ENCODE peak calls at places on chromosomes 3 and 15, in five cellular contexts. T, P, E, W and R are unnamed samples.

GRCh38 chr15:39925112-39925830 is 5.2 kb upstream of the GPR176 start:
- DNase-seq in T (no peak), P (no peak), E (no peak), W (no peak), R (no peak)

GRCh38 chr15:99058421-99058870 is 46.4 kb upstream of the SYNM start:
- DNase-seq in T (no peak), P (no peak), E (no peak), W (no peak), R (no peak)

GRCh38 chr3:69248394-69248793 is 126.0 kb upstream of the LMOD3 start:
- DNase-seq in T (peak; percentile 43), P (no peak), E (no peak), W (no peak), R (no peak)

GRCh38 chr15:46848704-46849103 is 868.6 kb upstream of the SEMA6D start:
- DNase-seq in T (no peak), P (no peak), E (no peak), W (no peak), R (no peak)

GRCh38 chr3:184598220-184598927 is 36.8 kb downstream of the EPHB3 start:
- DNase-seq in T (no peak), P (no peak), E (peak; percentile 76), W (no peak), R (no peak)

GRCh38 chr3:47014036-47014435 is 34.6 kb downstream of the NBEAL2 start:
- DNase-seq in T (no peak), P (no peak), E (no peak), W (no peak), R (no peak)

GRCh38 chr3:184741798-184742675 is 30.2 kb upstream of the MAGEF1 start:
- DNase-seq in T (no peak), P (no peak), E (no peak), W (no peak), R (no peak)

GRCh38 chr3:44476181-44476599 is 1.3 kb downstream of the ZNF445 start:
- DNase-seq in T (no peak), P (no peak), E (no peak), W (no peak), R (no peak)

GRCh38 chr3:13644341-13645082 is 95.6 kb downstream of the FBLN2 start:
- DNase-seq in T (no peak), P (no peak), E (no peak), W (no peak), R (no peak)

GRCh38 chr3:28232659-28233058 is 8.8 kb upstream of the CMC1 start:
- DNase-seq in T (no peak), P (no peak), E (no peak), W (no peak), R (no peak)

GRCh38 chr15:33468740-33469139 is 158.0 kb downstream of the RYR3 start:
- DNase-seq in T (no peak), P (no peak), E (no peak), W (no peak), R (no peak)

GRCh38 chr3:135966349-135966695 is 794 bp downstream of the PPP2R3A start:
- DNase-seq in T (peak; percentile 61), P (no peak), E (peak; percentile 39), W (no peak), R (no peak)

GRCh38 chr15:68404056-68404798 is 27.7 kb downstream of the ITGA11 start:
- DNase-seq in T (no peak), P (no peak), E (no peak), W (no peak), R (no peak)

DNA sequence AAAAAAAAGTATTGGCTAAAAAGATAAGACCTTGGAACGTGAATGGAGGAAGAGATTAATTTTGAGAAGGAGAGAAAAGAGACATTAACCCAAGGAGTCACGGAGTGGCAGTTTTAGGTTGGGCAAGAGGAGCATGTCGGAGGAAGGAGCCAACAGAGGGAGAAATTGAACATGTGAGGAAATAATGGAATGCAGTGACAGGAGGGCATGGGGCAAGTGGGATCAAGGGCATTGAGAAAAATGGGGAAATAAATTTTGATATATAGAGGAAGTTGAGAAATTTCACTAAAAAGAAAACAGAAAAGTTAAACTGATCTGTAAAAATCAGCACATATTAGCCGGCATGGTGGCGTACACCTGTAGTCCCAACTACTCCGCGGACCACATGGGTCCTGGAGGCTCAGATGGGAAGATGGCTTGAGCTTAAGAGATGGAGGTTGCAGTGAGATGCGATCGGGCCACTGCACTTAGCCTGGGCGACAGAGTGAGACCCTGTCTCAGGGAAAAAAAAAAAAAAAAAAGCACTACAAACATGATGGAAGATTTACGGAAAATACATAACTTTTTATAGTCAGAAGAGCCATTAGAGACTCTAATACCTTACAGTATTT is 1.2 kb downstream of the HAUS2 start:
- DNase-seq in T (no peak), P (no peak), E (no peak), W (no peak), R (no peak)
- H3K4me3 ChIP-seq in T (peak overlapping the region; percentile 88), P (no peak overlapping the region), E (peak overlapping the region; percentile 94), W (peak overlapping the region; percentile 100), R (peak overlapping the region; percentile 97)

DNA sequence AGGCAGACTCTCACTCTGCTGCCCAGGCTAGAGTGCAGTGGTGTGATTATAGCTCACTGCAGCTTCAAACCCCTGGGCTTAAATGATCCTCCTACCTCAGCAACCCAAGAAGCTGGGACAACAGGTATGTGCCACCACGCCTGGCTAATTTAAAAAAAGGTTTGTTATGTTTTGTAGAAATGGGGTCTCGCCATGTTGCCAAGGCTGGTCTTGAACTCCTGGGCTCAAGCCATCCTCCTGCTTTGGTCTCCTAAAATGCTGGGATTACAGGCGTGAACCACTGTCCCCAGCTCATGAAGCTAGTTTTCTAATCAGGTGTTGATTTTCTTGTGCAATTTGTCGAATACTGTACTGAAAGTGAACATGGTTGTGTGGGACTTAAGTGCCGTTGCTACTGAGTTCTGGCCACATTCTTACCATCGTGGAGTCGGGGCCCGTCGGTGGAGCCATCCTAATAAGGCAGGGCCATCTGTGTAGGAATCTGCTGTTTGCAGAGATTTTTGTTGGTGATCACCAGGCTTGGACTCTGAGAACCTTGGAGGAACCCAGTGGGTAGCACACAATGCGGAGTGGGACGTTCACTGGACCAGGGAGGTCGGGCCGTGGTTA is 193.2 kb downstream of the GOLGA6L6 start:
- DNase-seq in T (peak; percentile 19), P (peak; percentile 66), E (no peak), W (no peak), R (no peak)
- H3K9me3 ChIP-seq in T (peaks cover 65% of the 10 kb centered on the region), P (peaks cover 3% of the 10 kb centered on the region), E (peaks cover 2% of the 10 kb centered on the region), W (peaks cover 33% of the 10 kb centered on the region), R (peaks cover 41% of the 10 kb centered on the region)

GRCh38 chr3:112333386-112334334 is 704 bp downstream of the CD200 start:
- DNase-seq in T (peak; percentile 36), P (peak; percentile 77), E (peak; percentile 31), W (peak; percentile 13), R (no peak)
- H3K4me3 ChIP-seq in T (peak overlapping the region; percentile 35), P (peak overlapping the region; percentile 94), E (peak overlapping the region; percentile 72), W (peak overlapping the region; percentile 63), R (peak overlapping the region; percentile 33)

GRCh38 chr15:25178835-25179672 is 224.3 kb downstream of the SNRPN start:
- DNase-seq in T (no peak), P (no peak), E (no peak), W (peak; percentile 3), R (no peak)

GRCh38 chr15:25177955-25178801 is 223.4 kb downstream of the SNRPN start:
- DNase-seq in T (peak; percentile 3), P (peak; percentile 58), E (peak; percentile 3), W (peak; percentile 7), R (no peak)

GRCh38 chr15:25176616-25176923 is 221.8 kb downstream of the SNRPN start:
- DNase-seq in T (no peak), P (peak; percentile 48), E (no peak), W (peak; percentile 0), R (no peak)

GRCh38 chr15:25175789-25176615 is 221.2 kb downstream of the SNRPN start:
- DNase-seq in T (peak; percentile 1), P (peak; percentile 62), E (no peak), W (peak; percentile 7), R (no peak)

GRCh38 chr15:25176991-25177954 is 222.5 kb downstream of the SNRPN start:
- DNase-seq in T (peak; percentile 2), P (peak; percentile 37), E (peak; percentile 4), W (peak; percentile 9), R (no peak)
- H3K9me3 ChIP-seq in T (peaks cover 3% of the 10 kb centered on the region), P (peaks cover 8% of the 10 kb centered on the region), E (peaks cover 4% of the 10 kb centered on the region), W (peaks cover 85% of the 10 kb centered on the region), R (peaks cover 67% of the 10 kb centered on the region)

GRCh38 chr3:45599424-45599886 is 4.9 kb downstream of the LIMD1 start:
- DNase-seq in T (no peak), P (peak; percentile 61), E (no peak), W (peak; percentile 54), R (no peak)

GRCh38 chr3:45596290-45596791 is 1.8 kb downstream of the LIMD1 start:
- DNase-seq in T (no peak), P (peak; percentile 57), E (no peak), W (no peak), R (no peak)

GRCh38 chr3:45597581-45597980 is 3.0 kb downstream of the LIMD1 start:
- DNase-seq in T (no peak), P (peak; percentile 58), E (no peak), W (no peak), R (no peak)

GRCh38 chr3:45595364-45596154 is 1.0 kb downstream of the LIMD1 start:
- DNase-seq in T (no peak), P (peak; percentile 82), E (no peak), W (peak; percentile 65), R (no peak)

DNA sequence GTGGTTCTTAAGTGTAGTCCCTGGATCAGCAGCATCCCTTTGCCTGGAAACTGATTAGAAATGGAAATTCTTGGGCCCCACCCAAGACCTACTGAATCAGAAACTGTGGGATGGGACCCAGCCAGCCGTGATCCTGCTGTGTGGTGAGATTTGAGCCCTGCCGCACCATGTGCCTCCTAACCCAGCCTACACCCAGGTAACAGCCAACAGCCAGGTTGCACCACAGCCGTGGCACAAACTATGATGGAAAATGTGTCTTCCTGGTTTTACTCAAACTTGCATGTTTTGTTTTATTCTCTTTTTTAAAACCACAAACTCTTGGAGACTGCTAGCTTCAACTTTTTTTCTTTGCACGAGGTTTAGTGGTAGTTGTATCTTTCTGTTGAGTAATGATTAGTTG is 2.6 kb downstream of the LIMD1 start:
- DNase-seq in T (no peak), P (peak; percentile 76), E (no peak), W (no peak), R (no peak)
- H3K4me3 ChIP-seq in T (no peak overlapping the region), P (peak overlapping the region; percentile 2), E (no peak overlapping the region), W (peak overlapping the region; percentile 85), R (no peak overlapping the region)

GRCh38 chr3:72080800-72081199 is 295.9 kb upstream of the PROK2 start:
- DNase-seq in T (no peak), P (no peak), E (no peak), W (no peak), R (no peak)

GRCh38 chr3:72079369-72079872 is 294.5 kb upstream of the PROK2 start:
- DNase-seq in T (no peak), P (no peak), E (no peak), W (no peak), R (no peak)

GRCh38 chr3:72080101-72080500 is 295.2 kb upstream of the PROK2 start:
- DNase-seq in T (no peak), P (no peak), E (no peak), W (no peak), R (no peak)

GRCh38 chr3:72077473-72078259 is 292.7 kb upstream of the PROK2 start:
- DNase-seq in T (no peak), P (no peak), E (no peak), W (no peak), R (no peak)

GRCh38 chr3:72078661-72079368 is 293.9 kb upstream of the PROK2 start:
- DNase-seq in T (no peak), P (no peak), E (no peak), W (no peak), R (no peak)
- H3K9me3 ChIP-seq in T (no peaks in the 10 kb centered on the region), P (peaks cover 6% of the 10 kb centered on the region), E (no peaks in the 10 kb centered on the region), W (peaks cover 24% of the 10 kb centered on the region), R (peaks cover 7% of the 10 kb centered on the region)